ENCODE peak calls at places on chromosomes 7 and 10, in four cellular contexts. One of them, this sample, is unnamed.

GRCh38 chr7:112124367-112124766 is 81.8 kb downstream of the DOCK4 start:
- DNase-seq in PC-3: no peak
- DNase-seq in ELF-1: no peak
- DNase-seq in stimulated activated CD4-positive, alpha-beta T cell treated with anti-CD3 and anti-CD28 coated beads, Interleukin-4, amount 100 ng/mL, for 24 hours: no peak
- DNase-seq in this sample: no peak

GRCh38 chr7:139016931-139017511 is 18.8 kb downstream of the ZC3HAV1L start:
- DNase-seq in PC-3: peak
- DNase-seq in stimulated activated CD4-positive, alpha-beta T cell treated with anti-CD3 and anti-CD28 coated beads, Interleukin-4, amount 100 ng/mL, for 24 hours: peak
- DNase-seq in ELF-1: peak
- DNase-seq in this sample: peak

GRCh38 chr10:126256864-126257263 is 131.4 kb downstream of the ADAM12 start:
- DNase-seq in ELF-1: peak
- DNase-seq in PC-3: no peak
- DNase-seq in stimulated activated CD4-positive, alpha-beta T cell treated with anti-CD3 and anti-CD28 coated beads, Interleukin-4, amount 100 ng/mL, for 24 hours: no peak
- DNase-seq in this sample: no peak

GRCh38 chr10:66931949-66932343 is 6.1 kb downstream of the LRRTM3 start:
- DNase-seq in stimulated activated CD4-positive, alpha-beta T cell treated with anti-CD3 and anti-CD28 coated beads, Interleukin-4, amount 100 ng/mL, for 24 hours: no peak
- DNase-seq in ELF-1: no peak
- DNase-seq in PC-3: peak
- DNase-seq in this sample: no peak

GRCh38 chr7:99248391-99249067 is 24.1 kb upstream of the MYH16 start:
- DNase-seq in ELF-1: no peak
- DNase-seq in PC-3: no peak
- DNase-seq in stimulated activated CD4-positive, alpha-beta T cell treated with anti-CD3 and anti-CD28 coated beads, Interleukin-4, amount 100 ng/mL, for 24 hours: no peak
- DNase-seq in this sample: no peak

GRCh38 chr10:73998623-73999622 is 1.0 kb downstream of the VCL start:
- DNase-seq in stimulated activated CD4-positive, alpha-beta T cell treated with anti-CD3 and anti-CD28 coated beads, Interleukin-4, amount 100 ng/mL, for 24 hours: peak
- DNase-seq in PC-3: peak
- DNase-seq in ELF-1: peak
- DNase-seq in this sample: no peak

GRCh38 chr10:106535304-106535964 is 629.1 kb downstream of the SORCS1 start:
- DNase-seq in PC-3: peak
- DNase-seq in ELF-1: peak
- DNase-seq in stimulated activated CD4-positive, alpha-beta T cell treated with anti-CD3 and anti-CD28 coated beads, Interleukin-4, amount 100 ng/mL, for 24 hours: no peak
- DNase-seq in this sample: no peak

GRCh38 chr10:123742751-123743440 is 76.7 kb downstream of the GPR26 start:
- DNase-seq in PC-3: no peak
- DNase-seq in ELF-1: peak
- DNase-seq in stimulated activated CD4-positive, alpha-beta T cell treated with anti-CD3 and anti-CD28 coated beads, Interleukin-4, amount 100 ng/mL, for 24 hours: no peak
- DNase-seq in this sample: no peak

GRCh38 chr7:150405584-150406310 is 26.6 kb downstream of the ZNF775 start:
- DNase-seq in ELF-1: peak
- DNase-seq in PC-3: no peak
- DNase-seq in stimulated activated CD4-positive, alpha-beta T cell treated with anti-CD3 and anti-CD28 coated beads, Interleukin-4, amount 100 ng/mL, for 24 hours: peak
- DNase-seq in this sample: no peak

GRCh38 chr7:66930341-66930740 is 9.3 kb downstream of the TMEM248 start:
- DNase-seq in ELF-1: peak
- DNase-seq in stimulated activated CD4-positive, alpha-beta T cell treated with anti-CD3 and anti-CD28 coated beads, Interleukin-4, amount 100 ng/mL, for 24 hours: no peak
- DNase-seq in PC-3: peak
- DNase-seq in this sample: no peak

GRCh38 chr10:82497451-82497850 is 622.5 kb downstream of the NRG3 start:
- DNase-seq in PC-3: no peak
- DNase-seq in ELF-1: no peak
- DNase-seq in stimulated activated CD4-positive, alpha-beta T cell treated with anti-CD3 and anti-CD28 coated beads, Interleukin-4, amount 100 ng/mL, for 24 hours: no peak
- DNase-seq in this sample: no peak

GRCh38 chr7:44236333-44236728 is 35.6 kb downstream of the YKT6 start:
- DNase-seq in ELF-1: peak
- DNase-seq in PC-3: no peak
- DNase-seq in stimulated activated CD4-positive, alpha-beta T cell treated with anti-CD3 and anti-CD28 coated beads, Interleukin-4, amount 100 ng/mL, for 24 hours: no peak
- DNase-seq in this sample: no peak

GRCh38 chr7:37448057-37448636 is 517 bp downstream of the ELMO1 start:
- DNase-seq in PC-3: no peak
- DNase-seq in ELF-1: no peak
- DNase-seq in stimulated activated CD4-positive, alpha-beta T cell treated with anti-CD3 and anti-CD28 coated beads, Interleukin-4, amount 100 ng/mL, for 24 hours: peak
- DNase-seq in this sample: no peak

GRCh38 chr10:7170626-7171322 is 240.1 kb downstream of the SFMBT2 start:
- DNase-seq in stimulated activated CD4-positive, alpha-beta T cell treated with anti-CD3 and anti-CD28 coated beads, Interleukin-4, amount 100 ng/mL, for 24 hours: no peak
- DNase-seq in ELF-1: no peak
- DNase-seq in PC-3: no peak
- DNase-seq in this sample: no peak

GRCh38 chr7:2222516-2222915 is 10.2 kb downstream of the MAD1L1 start:
- DNase-seq in ELF-1: no peak
- DNase-seq in PC-3: no peak
- DNase-seq in stimulated activated CD4-positive, alpha-beta T cell treated with anti-CD3 and anti-CD28 coated beads, Interleukin-4, amount 100 ng/mL, for 24 hours: no peak
- DNase-seq in this sample: no peak

GRCh38 chr7:98210513-98211220 is 572 bp upstream of the BHLHA15 start:
- DNase-seq in stimulated activated CD4-positive, alpha-beta T cell treated with anti-CD3 and anti-CD28 coated beads, Interleukin-4, amount 100 ng/mL, for 24 hours: no peak
- DNase-seq in PC-3: no peak
- DNase-seq in ELF-1: no peak
- DNase-seq in this sample: no peak

GRCh38 chr7:64887756-64888508 is 15.1 kb upstream of the ZNF273 start:
- DNase-seq in ELF-1: peak
- DNase-seq in stimulated activated CD4-positive, alpha-beta T cell treated with anti-CD3 and anti-CD28 coated beads, Interleukin-4, amount 100 ng/mL, for 24 hours: peak
- DNase-seq in PC-3: no peak
- DNase-seq in this sample: no peak

GRCh38 chr10:6072215-6072941 is 10.2 kb upstream of the IL2RA start:
- DNase-seq in ELF-1: no peak
- DNase-seq in PC-3: no peak
- DNase-seq in stimulated activated CD4-positive, alpha-beta T cell treated with anti-CD3 and anti-CD28 coated beads, Interleukin-4, amount 100 ng/mL, for 24 hours: peak
- DNase-seq in this sample: no peak

GRCh38 chr7:151395036-151395367 is 14.8 kb downstream of the WDR86 start:
- DNase-seq in PC-3: no peak
- DNase-seq in stimulated activated CD4-positive, alpha-beta T cell treated with anti-CD3 and anti-CD28 coated beads, Interleukin-4, amount 100 ng/mL, for 24 hours: no peak
- DNase-seq in ELF-1: peak
- DNase-seq in this sample: no peak

GRCh38 chr7:64494912-64495461 is 67.9 kb downstream of the ZNF680 start:
- DNase-seq in ELF-1: peak
- DNase-seq in stimulated activated CD4-positive, alpha-beta T cell treated with anti-CD3 and anti-CD28 coated beads, Interleukin-4, amount 100 ng/mL, for 24 hours: no peak
- DNase-seq in PC-3: no peak
- DNase-seq in this sample: no peak

GRCh38 chr10:130360826-130361311 is 224.7 kb downstream of the GLRX3 start:
- DNase-seq in stimulated activated CD4-positive, alpha-beta T cell treated with anti-CD3 and anti-CD28 coated beads, Interleukin-4, amount 100 ng/mL, for 24 hours: no peak
- DNase-seq in ELF-1: no peak
- DNase-seq in PC-3: no peak
- DNase-seq in this sample: no peak

GRCh38 chr7:80826520-80827237 is 92.2 kb downstream of the SEMA3C start:
- DNase-seq in stimulated activated CD4-positive, alpha-beta T cell treated with anti-CD3 and anti-CD28 coated beads, Interleukin-4, amount 100 ng/mL, for 24 hours: no peak
- DNase-seq in ELF-1: no peak
- DNase-seq in PC-3: peak
- DNase-seq in this sample: no peak

GRCh38 chr7:95840953-95841950 is 68.9 kb downstream of the DYNC1I1 start:
- DNase-seq in ELF-1: peak
- DNase-seq in PC-3: peak
- DNase-seq in stimulated activated CD4-positive, alpha-beta T cell treated with anti-CD3 and anti-CD28 coated beads, Interleukin-4, amount 100 ng/mL, for 24 hours: no peak
- DNase-seq in this sample: no peak

GRCh38 chr7:129401968-129402860 is 32.0 kb upstream of the STRIP2 start:
- DNase-seq in stimulated activated CD4-positive, alpha-beta T cell treated with anti-CD3 and anti-CD28 coated beads, Interleukin-4, amount 100 ng/mL, for 24 hours: peak
- DNase-seq in ELF-1: no peak
- DNase-seq in PC-3: peak
- DNase-seq in this sample: no peak

GRCh38 chr10:66555061-66555460 is 370.8 kb upstream of the LRRTM3 start:
- DNase-seq in ELF-1: no peak
- DNase-seq in stimulated activated CD4-positive, alpha-beta T cell treated with anti-CD3 and anti-CD28 coated beads, Interleukin-4, amount 100 ng/mL, for 24 hours: no peak
- DNase-seq in PC-3: no peak
- DNase-seq in this sample: no peak